ENCODE peak calls at places on chromosomes 12 and 14, in ten cellular contexts. W is effector memory CD4-positive, alpha-beta T cell; T is heart left ventricle; B is uterus; N is naive thymus-derived CD4-positive, alpha-beta T cell; Z is neural progenitor cell; M is WERI-Rb-1; Q is prostate gland; O is HCT116; L is lower lobe of right lung. J is an unnamed sample. For H3K27me3, the result is how much of the 10 kb centered on the place peaks cover.

GRCh38 chr12:39368096-39368495 is 74.8 kb downstream of the KIF21A start:
- DNase-seq in W (no peak), T (no peak), B (no peak), N (no peak), Z (no peak), M (no peak), Q (no peak), O (no peak), L (no peak), J (no peak)

GRCh38 chr12:104720346-104721064 is 237.6 kb downstream of the SLC41A2 start:
- DNase-seq in W (peak), T (peak), B (no peak), N (peak), Z (no peak), M (no peak), Q (no peak), O (no peak), L (no peak), J (no peak)

GRCh38 chr14:90487031-90487430 is 90.2 kb downstream of the CALM1 start:
- DNase-seq in W (no peak), T (peak), B (no peak), N (no peak), Z (no peak), M (peak), Q (no peak), O (no peak), L (no peak), J (peak)

GRCh38 chr12:54364413-54364812 is at the start of gene GPR84:
- DNase-seq in W (no peak), T (no peak), B (no peak), N (no peak), Z (no peak), M (no peak), Q (no peak), O (no peak), L (no peak), J (no peak)

GRCh38 chr12:108241961-108242360 is 97.2 kb downstream of the CMKLR1 start:
- DNase-seq in W (no peak), T (no peak), B (no peak), N (no peak), Z (no peak), M (no peak), Q (no peak), O (no peak), L (no peak), J (no peak)

GRCh38 chr12:124720019-124720686 is 143.5 kb downstream of the SCARB1 start:
- DNase-seq in W (no peak), T (peak), B (peak), N (no peak), Z (no peak), M (peak), Q (no peak), O (no peak), L (no peak), J (no peak)

GRCh38 chr14:85596562-85596961 is 66.6 kb downstream of the FLRT2 start:
- DNase-seq in W (no peak), T (no peak), B (no peak), N (no peak), Z (no peak), M (no peak), Q (no peak), O (no peak), L (no peak), J (no peak)

GRCh38 chr14:63893701-63894458 is 41.1 kb downstream of the SYNE2 start:
- DNase-seq in W (no peak), T (peak), B (peak), N (no peak), Z (peak), M (no peak), Q (peak), O (no peak), L (no peak), J (peak)

GRCh38 chr12:50220357-50221061 is 53.3 kb upstream of the CERS5 start:
- DNase-seq in W (no peak), T (no peak), B (no peak), N (peak), Z (peak), M (no peak), Q (peak), O (no peak), L (no peak), J (no peak)

GRCh38 chr14:57854571-57854970 is 11.3 kb downstream of the SLC35F4 start:
- DNase-seq in W (no peak), T (no peak), B (no peak), N (no peak), Z (no peak), M (no peak), Q (no peak), O (no peak), L (no peak), J (no peak)

GRCh38 chr12:64656429-64656828 is 46.1 kb downstream of the RASSF3 start:
- DNase-seq in W (no peak), T (no peak), B (no peak), N (no peak), Z (no peak), M (no peak), Q (no peak), O (no peak), L (no peak), J (no peak)

GRCh38 chr14:23299986-23300686 is 2.5 kb downstream of the PPP1R3E start:
- DNase-seq in W (no peak), T (no peak), B (no peak), N (peak), Z (no peak), M (no peak), Q (no peak), O (no peak), L (no peak), J (no peak)

GRCh38 chr14:23300687-23301223 is 1.9 kb downstream of the PPP1R3E start:
- DNase-seq in W (no peak), T (peak), B (peak), N (peak), Z (peak), M (peak), Q (peak), O (no peak), L (no peak), J (peak)

GRCh38 chr14:23302290-23303225 is at the start of gene PPP1R3E:
- DNase-seq in W (peak), T (peak), B (peak), N (peak), Z (peak), M (peak), Q (peak), O (no peak), L (peak), J (peak)

GRCh38 chr14:23301969-23302289 is 730 bp downstream of the PPP1R3E start:
- DNase-seq in W (no peak), T (no peak), B (no peak), N (peak), Z (no peak), M (no peak), Q (no peak), O (no peak), L (no peak), J (no peak)

GRCh38 chr14:23301288-23301968 is 1.2 kb downstream of the PPP1R3E start:
- DNase-seq in W (peak), T (peak), B (peak), N (peak), Z (peak), M (peak), Q (peak), O (peak), L (peak), J (peak)
- H3K4me3 ChIP-seq in W (peak), T (peak), B (peak), N (peak), Z (peak), M (peak), Q (peak), O (peak), L (peak), J (peak)

GRCh38 chr12:22256634-22257033 is 77.9 kb downstream of the ST8SIA1 start:
- DNase-seq in W (no peak), T (no peak), B (no peak), N (no peak), Z (no peak), M (no peak), Q (no peak), O (no peak), L (no peak), J (no peak)

GRCh38 chr12:22256076-22256475 is 78.4 kb downstream of the ST8SIA1 start:
- DNase-seq in W (no peak), T (no peak), B (no peak), N (no peak), Z (no peak), M (no peak), Q (no peak), O (no peak), L (no peak), J (peak)

GRCh38 chr12:22254450-22254849 is 80.1 kb downstream of the ST8SIA1 start:
- DNase-seq in W (no peak), T (no peak), B (no peak), N (no peak), Z (no peak), M (no peak), Q (no peak), O (no peak), L (no peak), J (no peak)

GRCh38 chr12:22257100-22257499 is 77.4 kb downstream of the ST8SIA1 start:
- DNase-seq in W (no peak), T (no peak), B (no peak), N (no peak), Z (no peak), M (no peak), Q (no peak), O (no peak), L (no peak), J (no peak)

GRCh38 chr12:22255097-22255496 is 79.4 kb downstream of the ST8SIA1 start:
- DNase-seq in W (no peak), T (no peak), B (no peak), N (no peak), Z (peak), M (no peak), Q (no peak), O (no peak), L (no peak), J (no peak)
- H3K27ac ChIP-seq in W (no peak), T (no peak), B (peak), N (no peak), Z (no peak), M (no peak), Q (no peak), O (no peak), L (no peak), J (no peak)

GRCh38 chr12:52646613-52647012 is 5.4 kb downstream of the KRT2 start:
- DNase-seq in W (no peak), T (no peak), B (no peak), N (no peak), Z (no peak), M (no peak), Q (no peak), O (no peak), L (no peak), J (no peak)

GRCh38 chr12:52644078-52644415 is 8.0 kb downstream of the KRT2 start:
- DNase-seq in W (no peak), T (no peak), B (no peak), N (no peak), Z (no peak), M (no peak), Q (no peak), O (no peak), L (no peak), J (no peak)

GRCh38 chr12:52645120-52645761 is 6.8 kb downstream of the KRT2 start:
- DNase-seq in W (peak), T (no peak), B (no peak), N (peak), Z (no peak), M (no peak), Q (no peak), O (no peak), L (no peak), J (no peak)

GRCh38 chr12:52647601-52648000 is 4.4 kb downstream of the KRT2 start:
- DNase-seq in W (no peak), T (no peak), B (no peak), N (no peak), Z (no peak), M (no peak), Q (no peak), O (no peak), L (no peak), J (no peak)

GRCh38 chr12:52645982-52646381 is 6.0 kb downstream of the KRT2 start:
- DNase-seq in W (no peak), T (no peak), B (no peak), N (no peak), Z (no peak), M (no peak), Q (no peak), O (no peak), L (no peak), J (no peak)
- H3K27me3 ChIP-seq in W (under half), T (under half), B (under half), N (under half), Z (under half), M (half or more), Q (under half), O (under half), L (under half), J (under half)

GRCh38 chr12:89353823-89354629 is 1.7 kb upstream of the DUSP6 start:
- DNase-seq in W (peak), T (peak), B (peak), N (peak), Z (peak), M (peak), Q (peak), O (peak), L (peak), J (peak)

GRCh38 chr12:89357297-89357730 is 5.0 kb upstream of the DUSP6 start:
- DNase-seq in W (no peak), T (no peak), B (no peak), N (no peak), Z (peak), M (no peak), Q (no peak), O (no peak), L (no peak), J (no peak)

GRCh38 chr12:89354630-89354931 is 2.3 kb upstream of the DUSP6 start:
- DNase-seq in W (no peak), T (no peak), B (no peak), N (no peak), Z (no peak), M (no peak), Q (no peak), O (no peak), L (no peak), J (no peak)

GRCh38 chr12:89356069-89356665 is 3.9 kb upstream of the DUSP6 start:
- DNase-seq in W (no peak), T (no peak), B (no peak), N (no peak), Z (no peak), M (no peak), Q (no peak), O (no peak), L (no peak), J (no peak)

DNA sequence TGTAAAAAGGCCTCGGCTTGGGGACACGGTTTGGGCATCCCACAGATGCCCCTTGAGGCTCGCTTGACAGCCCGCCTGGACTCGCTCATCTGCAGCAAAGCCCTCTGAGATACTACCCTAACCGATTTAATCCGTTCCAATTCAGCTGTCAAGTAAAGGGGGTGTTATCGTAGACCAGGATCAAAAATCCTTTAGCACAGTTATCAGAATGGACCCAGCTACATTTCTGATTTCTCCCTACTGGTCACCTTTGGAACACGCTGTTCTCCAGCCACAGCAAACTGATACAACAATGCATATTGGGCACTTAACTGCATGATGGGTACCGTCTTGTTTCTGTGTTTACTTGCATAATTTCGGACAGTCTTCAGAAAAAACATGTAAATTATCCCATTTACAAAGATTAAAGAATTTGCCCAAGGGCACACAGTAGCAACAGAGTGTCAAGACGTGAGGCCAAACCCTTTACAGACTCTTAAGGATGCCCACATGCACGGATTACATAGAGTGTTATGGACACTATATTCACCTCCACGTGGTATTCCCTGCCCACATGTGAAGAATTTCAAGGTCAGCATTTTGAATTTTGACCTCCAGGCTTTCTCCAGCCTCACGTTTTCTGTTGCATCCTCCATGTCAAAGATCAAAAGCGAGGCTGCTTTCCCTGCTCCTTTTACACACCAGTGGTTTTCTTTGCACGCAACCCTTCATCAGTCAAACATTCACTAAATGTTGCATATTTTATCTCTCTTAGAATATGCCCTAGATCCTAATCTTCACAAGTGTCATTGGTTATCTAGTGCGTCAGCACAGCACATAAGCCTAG is 3.2 kb upstream of the DUSP6 start:
- DNase-seq in W (no peak), T (no peak), B (no peak), N (no peak), Z (peak), M (no peak), Q (no peak), O (no peak), L (no peak), J (peak)
- H3K4me3 ChIP-seq in W (no peak), T (peak), B (no peak), N (peak), Z (peak), M (no peak), Q (peak), O (peak), L (peak), J (peak)

GRCh38 chr12:31522607-31523006 is 68.3 kb downstream of the DENND5B start:
- DNase-seq in W (no peak), T (no peak), B (no peak), N (no peak), Z (no peak), M (no peak), Q (no peak), O (no peak), L (no peak), J (no peak)
- H3K27ac ChIP-seq in W (no peak), T (no peak), B (no peak), N (no peak), Z (no peak), M (no peak), Q (no peak), O (no peak), L (no peak), J (no peak)

GRCh38 chr14:76331328-76332011 is 44.5 kb upstream of the ESRRB start:
- DNase-seq in W (no peak), T (no peak), B (no peak), N (peak), Z (no peak), M (no peak), Q (no peak), O (no peak), L (no peak), J (no peak)
- H3K27me3 ChIP-seq in W (under half), T (under half), B (under half), N (under half), Z (under half), M (under half), Q (under half), O (under half), L (under half), J (under half)

DNA sequence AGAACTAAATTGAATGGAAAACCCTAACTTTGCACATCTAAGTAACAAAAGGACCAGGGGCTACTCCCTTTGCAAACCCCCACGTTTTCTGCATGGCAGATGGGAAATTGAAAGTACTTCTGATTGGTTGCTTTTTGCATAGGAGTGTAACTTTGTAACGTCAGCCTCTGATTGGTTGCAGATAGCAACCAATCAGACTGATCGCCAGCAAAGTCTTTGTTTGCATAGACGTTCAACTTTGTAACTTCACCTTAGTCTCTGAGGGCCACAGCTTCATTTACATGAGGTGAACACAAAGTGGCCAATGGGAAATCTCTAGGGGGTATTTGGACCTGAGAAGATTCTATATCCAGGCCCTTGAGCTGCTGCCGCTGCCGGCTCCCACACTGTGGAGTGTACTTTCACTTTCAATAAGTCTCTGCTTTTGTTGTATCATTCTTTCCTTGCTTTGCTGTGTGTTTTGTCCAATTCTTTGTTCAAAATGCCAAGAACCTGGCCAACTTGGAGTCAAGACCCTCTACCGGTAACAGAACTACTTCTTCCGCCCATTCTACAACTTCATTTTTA is 102.5 kb upstream of the PRICKLE1 start:
- DNase-seq in W (no peak), T (no peak), B (peak), N (no peak), Z (no peak), M (no peak), Q (no peak), O (no peak), L (no peak), J (peak)
- H3K4me3 ChIP-seq in W (no peak), T (peak), B (peak), N (no peak), Z (no peak), M (no peak), Q (no peak), O (peak), L (peak), J (peak)